ENCODE peak calls at places on chromosomes 12 and 14, in four cellular contexts. V is HFFc6; R is B cell; Q is CD4-positive, alpha-beta T cell. L is an unnamed sample.

GRCh38 chr12:12461923-12462315 is 100.7 kb downstream of the DUSP16 start:
- DNase-seq in V (no peak), R (no peak), Q (no peak), L (no peak)

GRCh38 chr12:57239587-57240068 is 10.1 kb downstream of the SHMT2 start:
- DNase-seq in V (no peak), R (no peak), Q (no peak), L (no peak)

GRCh38 chr14:50882932-50883826 is 11.3 kb downstream of the ABHD12B start:
- DNase-seq in V (no peak), R (no peak), Q (no peak), L (no peak)

GRCh38 chr12:54163147-54163546 is 25.6 kb downstream of the SMUG1 start:
- DNase-seq in V (no peak), R (no peak), Q (no peak), L (no peak)

GRCh38 chr14:30908826-30909225 is 34.5 kb downstream of the COCH start:
- DNase-seq in V (no peak), R (no peak), Q (no peak), L (no peak)

GRCh38 chr12:132771126-132771838 is 9.7 kb upstream of the ANKLE2 start:
- DNase-seq in V (no peak), R (peak; percentile 72), Q (peak; percentile 54), L (no peak)

GRCh38 chr12:23888396-23889068 is 60.9 kb downstream of the SOX5 start:
- DNase-seq in V (no peak), R (no peak), Q (no peak), L (no peak)

GRCh38 chr12:104248444-104248843 is 32.9 kb downstream of the TXNRD1 start:
- DNase-seq in V (no peak), R (no peak), Q (no peak), L (no peak)

GRCh38 chr12:22684526-22685118 is 59.7 kb downstream of the ETNK1 start:
- DNase-seq in V (peak; percentile 50), R (no peak), Q (no peak), L (no peak)

GRCh38 chr12:108833355-108833733 is 24.0 kb downstream of the SSH1 start:
- DNase-seq in V (peak; percentile 91), R (no peak), Q (no peak), L (no peak)

GRCh38 chr12:58064681-58065080 is 123.3 kb downstream of the ATP23 start:
- DNase-seq in V (no peak), R (no peak), Q (no peak), L (no peak)

GRCh38 chr14:102949062-102949800 is 26.8 kb downstream of the AMN start:
- DNase-seq in V (peak; percentile 81), R (peak; percentile 83), Q (peak; percentile 55), L (no peak)

GRCh38 chr14:103243764-103244737 is 90.0 kb upstream of the EIF5 start:
- DNase-seq in V (no peak), R (no peak), Q (no peak), L (no peak)

GRCh38 chr12:132622437-132623071 is 4.0 kb downstream of the P2RX2 start:
- DNase-seq in V (peak; percentile 37), R (no peak), Q (no peak), L (no peak)

GRCh38 chr14:102817942-102818940 is 41.0 kb downstream of the TRAF3 start:
- DNase-seq in V (no peak), R (no peak), Q (no peak), L (no peak)

GRCh38 chr14:64745511-64746041 is 41.4 kb downstream of the PLEKHG3 start:
- DNase-seq in V (peak; percentile 23), R (no peak), Q (no peak), L (no peak)

GRCh38 chr12:98073610-98074009 is 441.8 kb upstream of the TMPO start:
- DNase-seq in V (no peak), R (no peak), Q (no peak), L (no peak)

GRCh38 chr14:68795602-68796417 is 2.9 kb upstream of the ZFP36L1 start:
- DNase-seq in V (peak; percentile 72), R (peak; percentile 90), Q (peak; percentile 79), L (peak; percentile 80)

GRCh38 chr12:124217508-124217981 is 77.3 kb upstream of the RFLNA start:
- DNase-seq in V (no peak), R (no peak), Q (no peak), L (no peak)

GRCh38 chr14:37021406-37021805 is 151.0 kb downstream of the SLC25A21 start:
- DNase-seq in V (no peak), R (no peak), Q (no peak), L (no peak)

GRCh38 chr12:109630107-109630506 is 56.5 kb downstream of the MVK start:
- DNase-seq in V (no peak), R (no peak), Q (no peak), L (no peak)

GRCh38 chr14:79279645-79280399 is 931.5 kb downstream of the DIO2 start:
- DNase-seq in V (no peak), R (no peak), Q (no peak), L (no peak)

GRCh38 chr14:90495357-90496276 is 98.8 kb downstream of the CALM1 start:
- DNase-seq in V (peak; percentile 43), R (no peak), Q (peak; percentile 28), L (peak; percentile 31)

GRCh38 chr12:46266382-46266791 is 2.5 kb downstream of the SLC38A1 start:
- DNase-seq in V (no peak), R (no peak), Q (peak; percentile 29), L (no peak)

GRCh38 chr14:72745546-72745945 is 148.4 kb downstream of the DPF3 start:
- DNase-seq in V (peak; percentile 80), R (no peak), Q (no peak), L (no peak)

GRCh38 chr14:72744416-72745120 is 149.3 kb downstream of the DPF3 start:
- DNase-seq in V (no peak), R (no peak), Q (no peak), L (no peak)

GRCh38 chr14:72743626-72744025 is 150.3 kb downstream of the DPF3 start:
- DNase-seq in V (no peak), R (no peak), Q (no peak), L (no peak)

GRCh38 chr14:72747652-72748051 is 146.2 kb downstream of the DPF3 start:
- DNase-seq in V (no peak), R (no peak), Q (no peak), L (no peak)

DNA sequence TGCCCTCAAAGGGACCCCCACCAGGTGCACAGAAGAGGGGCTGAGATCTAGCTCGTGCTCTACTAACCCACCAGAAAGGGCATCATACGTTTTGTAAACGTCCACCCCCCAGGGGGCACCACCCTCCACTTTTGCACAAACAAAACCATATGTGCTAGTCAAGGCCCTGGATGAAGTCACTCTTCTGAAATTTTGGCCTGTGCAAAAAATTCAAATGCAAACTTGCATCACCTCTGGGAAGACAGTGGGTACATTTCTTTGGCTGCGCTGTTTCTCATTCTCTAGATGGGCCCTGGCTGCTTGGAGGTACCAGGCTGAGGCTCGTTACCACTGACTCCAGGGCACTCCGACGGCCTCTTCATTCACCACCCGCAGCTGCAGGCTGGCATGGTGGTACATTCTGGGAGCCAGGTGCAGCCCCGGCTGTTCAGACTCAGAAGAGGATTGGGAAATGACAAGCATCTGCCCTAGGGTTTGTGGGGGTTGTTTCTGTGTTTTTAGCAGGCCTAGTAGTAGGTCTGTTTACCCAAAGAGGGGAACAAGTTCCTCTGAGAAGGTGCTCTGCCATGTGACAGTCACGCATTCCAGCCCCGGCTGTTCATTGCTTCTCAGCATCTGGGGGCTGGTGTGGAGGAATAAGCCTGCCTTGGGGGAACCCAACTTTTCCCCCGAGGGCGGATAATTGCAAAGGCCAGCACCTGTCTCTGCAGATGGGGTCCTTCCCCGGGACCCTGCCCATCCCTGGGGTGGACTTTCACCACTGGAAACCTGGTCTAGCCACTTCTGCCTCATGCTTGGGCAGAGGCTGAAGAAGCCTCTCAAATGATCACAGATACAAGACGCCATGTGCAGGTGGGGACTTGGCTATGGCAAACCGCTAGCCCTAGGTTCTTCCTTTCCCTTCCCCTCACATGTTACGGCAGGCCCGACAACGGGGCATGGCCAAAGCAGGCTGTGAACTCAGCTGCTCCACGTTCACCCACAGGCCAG is 147.6 kb downstream of the DPF3 start:
- DNase-seq in V (peak; percentile 63), R (no peak), Q (no peak), L (no peak)
- TF ChIP-seq CTCF in V (peak; percentile 71), R (no peak), Q (no peak), L (no peak)

GRCh38 chr12:40375076-40375475 is 150.3 kb downstream of the LRRK2 start:
- DNase-seq in V (no peak), R (no peak), Q (no peak), L (no peak)
- TF ChIP-seq CTCF in V (peak; percentile 42), R (no peak), Q (no peak), L (no peak)

GRCh38 chr14:96698846-96699543 is 98.2 kb upstream of the VRK1 start:
- DNase-seq in V (no peak), R (no peak), Q (peak; percentile 2), L (no peak)
- TF ChIP-seq CTCF in V (no peak), R (no peak), Q (no peak), L (no peak)

DNA sequence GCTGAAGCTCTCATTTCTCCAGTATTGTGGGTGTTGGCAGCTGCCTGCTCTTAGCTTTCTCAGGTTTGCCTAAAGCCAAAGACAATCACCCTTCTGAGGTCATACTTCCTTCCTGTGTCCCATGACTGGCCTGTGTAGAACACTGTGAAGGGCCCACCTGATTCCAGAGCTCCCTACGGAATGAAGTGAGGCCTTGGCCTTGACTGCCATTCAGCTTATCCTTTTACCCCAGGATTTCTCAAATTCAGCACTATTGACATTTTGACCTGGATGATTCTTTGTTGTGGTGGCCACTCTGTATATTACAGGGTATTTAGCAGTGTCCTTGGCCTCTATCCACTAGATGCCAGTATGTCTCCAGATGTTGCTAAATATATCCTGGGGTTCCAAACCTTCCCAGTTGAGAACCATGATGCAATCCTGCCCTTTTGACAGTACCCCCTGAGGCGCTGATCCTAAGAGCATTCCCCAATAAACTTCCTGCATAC is 112.3 kb upstream of the KRR1 start:
- DNase-seq in V (peak; percentile 53), R (no peak), Q (no peak), L (no peak)
- TF ChIP-seq CTCF in V (peak; percentile 71), R (no peak), Q (no peak), L (no peak)

GRCh38 chr14:74801396-74801795 is 38.3 kb downstream of the YLPM1 start:
- DNase-seq in V (no peak), R (no peak), Q (no peak), L (no peak)

GRCh38 chr14:74800780-74801179 is 37.7 kb downstream of the YLPM1 start:
- DNase-seq in V (no peak), R (no peak), Q (no peak), L (no peak)

GRCh38 chr14:74799765-74800164 is 36.6 kb downstream of the YLPM1 start:
- DNase-seq in V (no peak), R (no peak), Q (no peak), L (no peak)

GRCh38 chr14:74804219-74804825 is 41.2 kb downstream of the YLPM1 start:
- DNase-seq in V (peak; percentile 57), R (no peak), Q (peak; percentile 7), L (no peak)
- TF ChIP-seq CTCF in V (peak; percentile 84), R (peak; percentile 58), Q (peak; percentile 56), L (peak; percentile 65)

GRCh38 chr12:14937014-14937413 is 1.3 kb downstream of the ERP27 start:
- DNase-seq in V (no peak), R (no peak), Q (no peak), L (no peak)

GRCh38 chr12:14931791-14932560 is 6.4 kb downstream of the ERP27 start:
- DNase-seq in V (no peak), R (no peak), Q (no peak), L (no peak)

GRCh38 chr12:14935031-14935430 is 3.3 kb downstream of the ERP27 start:
- DNase-seq in V (no peak), R (no peak), Q (no peak), L (no peak)

GRCh38 chr12:14936224-14936861 is 2.0 kb downstream of the ERP27 start:
- DNase-seq in V (no peak), R (no peak), Q (no peak), L (no peak)

GRCh38 chr12:14934511-14934910 is 3.8 kb downstream of the ERP27 start:
- DNase-seq in V (no peak), R (no peak), Q (no peak), L (no peak)
- TF ChIP-seq CTCF in V (no peak), R (no peak), Q (no peak), L (no peak)

L was measured in natural killer cell.